ENCODE peak calls at places on chromosomes 2 and 18, in eight cellular contexts. Q is NCI-H446 treated with DMSO at 0.1 percent for 48 hours; Y is uterus; Z is CD4-positive, alpha-beta memory T cell; T is activated T-cell treated with anti-CD3 and anti-CD28 coated beads, Interleukin-2, amount 50 U/mL, for 72 hours; C is dorsolateral prefrontal cortex; X is RCC 7860; H is hepatocyte. U is an unnamed sample.

GRCh38 chr2:219627105-219628100 is at the start of gene SLC4A3:
- DNase-seq in Q (no peak), Y (no peak), Z (no peak), T (peak), C (no peak), X (no peak), H (peak), U (no peak)

GRCh38 chr2:171762879-171763573 is 75.8 kb downstream of the DYNC1I2 start:
- DNase-seq in Q (no peak), Y (no peak), Z (no peak), T (no peak), C (no peak), X (no peak), H (no peak), U (no peak)

GRCh38 chr2:96245609-96246390 is 20.0 kb downstream of the TMEM127 start:
- DNase-seq in Q (no peak), Y (no peak), Z (no peak), T (no peak), C (no peak), X (no peak), H (no peak), U (peak)

GRCh38 chr2:33391582-33392255 is 84.7 kb upstream of the RASGRP3 start:
- DNase-seq in Q (no peak), Y (no peak), Z (no peak), T (no peak), C (no peak), X (no peak), H (no peak), U (no peak)

GRCh38 chr2:98823196-98824166 is 92.5 kb upstream of the MGAT4A start:
- DNase-seq in Q (no peak), Y (no peak), Z (no peak), T (no peak), C (no peak), X (no peak), H (no peak), U (no peak)

GRCh38 chr2:134319581-134320246 is 65.8 kb downstream of the MGAT5 start:
- DNase-seq in Q (no peak), Y (no peak), Z (no peak), T (peak), C (no peak), X (no peak), H (no peak), U (no peak)

GRCh38 chr2:207750315-207750714 is 19.4 kb downstream of the FZD5 start:
- DNase-seq in Q (no peak), Y (no peak), Z (no peak), T (no peak), C (no peak), X (no peak), H (no peak), U (no peak)

GRCh38 chr2:208064220-208064951 is 39.1 kb upstream of the PLEKHM3 start:
- DNase-seq in Q (no peak), Y (no peak), Z (no peak), T (no peak), C (no peak), X (peak), H (no peak), U (no peak)

GRCh38 chr18:2939317-2939716 is 73.6 kb downstream of the LPIN2 start:
- DNase-seq in Q (no peak), Y (no peak), Z (no peak), T (no peak), C (no peak), X (peak), H (peak), U (no peak)

GRCh38 chr18:22701795-22702194 is 231.3 kb upstream of the RBBP8 start:
- DNase-seq in Q (no peak), Y (no peak), Z (no peak), T (no peak), C (no peak), X (no peak), H (no peak), U (no peak)

GRCh38 chr2:107197601-107198000 is 311.6 kb upstream of the ST6GAL2 start:
- DNase-seq in Q (peak), Y (no peak), Z (no peak), T (no peak), C (no peak), X (no peak), H (no peak), U (no peak)

GRCh38 chr2:115483631-115484030 is 1041.2 kb downstream of the DPP10 start:
- DNase-seq in Q (no peak), Y (no peak), Z (no peak), T (no peak), C (no peak), X (no peak), H (peak), U (no peak)

U was measured in naive B cell.